ENCODE peak calls at places on chromosomes 11 and 22, in eight cellular contexts. O is GM04504; R is SK-N-SH; V is naive thymus-derived CD4-positive, alpha-beta T cell; M is fibroblast of pulmonary artery; S is NCI-H1105 treated with DMSO at 0.1 percent for 48 hours; F is posterior cingulate gyrus; D is left ventricle myocardium inferior. Q is an unnamed sample.

GRCh38 chr11:101456812-101457211 is 127.0 kb downstream of the TRPC6 start:
- DNase-seq in O (no peak), R (no peak), V (no peak), M (peak; percentile 33), S (peak; percentile 9), F (no peak), D (no peak), Q (no peak)

GRCh38 chr11:75520688-75521087 is 5.1 kb downstream of the GDPD5 start:
- DNase-seq in O (no peak), R (no peak), V (no peak), M (no peak), S (no peak), F (no peak), D (no peak), Q (no peak)

GRCh38 chr22:22882033-22882717 is 5.4 kb upstream of the IGLL5 start:
- DNase-seq in O (no peak), R (no peak), V (no peak), M (no peak), S (no peak), F (no peak), D (no peak), Q (no peak)

GRCh38 chr11:76793391-76793811 is 10.2 kb downstream of the TSKU start:
- DNase-seq in O (no peak), R (peak; percentile 27), V (no peak), M (no peak), S (no peak), F (no peak), D (no peak), Q (peak; percentile 88)

GRCh38 chr11:126543691-126544090 is 188.2 kb downstream of the ST3GAL4 start:
- DNase-seq in O (no peak), R (no peak), V (no peak), M (no peak), S (no peak), F (no peak), D (no peak), Q (no peak)

GRCh38 chr11:67349036-67349435 is 4.3 kb downstream of the POLD4 start:
- DNase-seq in O (no peak), R (no peak), V (no peak), M (no peak), S (no peak), F (no peak), D (no peak), Q (no peak)

GRCh38 chr11:60971520-60971919 is at the start of gene CD6:
- DNase-seq in O (no peak), R (no peak), V (peak; percentile 77), M (no peak), S (no peak), F (no peak), D (no peak), Q (no peak)

GRCh38 chr11:35136311-35136710 is 2.7 kb upstream of the CD44 start:
- DNase-seq in O (no peak), R (no peak), V (no peak), M (no peak), S (no peak), F (no peak), D (no peak), Q (no peak)

GRCh38 chr22:33000342-33001280 is 57.6 kb downstream of the SYN3 start:
- DNase-seq in O (no peak), R (peak; percentile 82), V (peak; percentile 21), M (peak; percentile 49), S (peak; percentile 5), F (peak; percentile 90), D (peak; percentile 58), Q (peak; percentile 80)

GRCh38 chr22:25745341-25746011 is 3.5 kb downstream of the MYO18B start:
- DNase-seq in O (peak; percentile 20), R (no peak), V (no peak), M (peak; percentile 72), S (no peak), F (no peak), D (no peak), Q (no peak)

GRCh38 chr11:19819148-19819547 is 106.5 kb downstream of the NAV2 start:
- DNase-seq in O (no peak), R (no peak), V (no peak), M (no peak), S (peak; percentile 35), F (no peak), D (no peak), Q (no peak)

GRCh38 chr22:27348634-27349033 is 452.9 kb downstream of the MN1 start:
- DNase-seq in O (peak; percentile 34), R (no peak), V (no peak), M (peak; percentile 53), S (no peak), F (no peak), D (no peak), Q (no peak)

GRCh38 chr11:82682003-82682751 is 51.5 kb downstream of the FAM181B start:
- DNase-seq in O (peak; percentile 47), R (peak; percentile 36), V (peak; percentile 51), M (peak; percentile 82), S (peak; percentile 17), F (no peak), D (no peak), Q (peak; percentile 47)

GRCh38 chr11:44602810-44603410 is 37.4 kb downstream of the CD82 start:
- DNase-seq in O (no peak), R (peak; percentile 65), V (no peak), M (no peak), S (no peak), F (no peak), D (no peak), Q (no peak)

GRCh38 chr22:46791201-46791731 is 28.8 kb downstream of the TBC1D22A start:
- DNase-seq in O (no peak), R (no peak), V (peak; percentile 80), M (peak; percentile 33), S (no peak), F (no peak), D (no peak), Q (no peak)

GRCh38 chr22:24429411-24430365 is 2.3 kb downstream of the ADORA2A start:
- DNase-seq in O (no peak), R (peak; percentile 68), V (peak; percentile 42), M (no peak), S (peak; percentile 20), F (peak; percentile 70), D (peak; percentile 70), Q (no peak)

GRCh38 chr11:65555693-65556231 is 2.4 kb downstream of the LTBP3 start:
- DNase-seq in O (peak; percentile 90), R (peak; percentile 64), V (no peak), M (peak; percentile 69), S (no peak), F (no peak), D (peak; percentile 64), Q (no peak)

GRCh38 chr11:46277313-46277622 is 194 bp upstream of the CREB3L1 start:
- DNase-seq in O (no peak), R (no peak), V (no peak), M (peak; percentile 70), S (peak; percentile 62), F (no peak), D (no peak), Q (no peak)

GRCh38 chr11:5304046-5304445 is 2.3 kb upstream of the OR51B4 start:
- DNase-seq in O (no peak), R (no peak), V (no peak), M (no peak), S (no peak), F (no peak), D (no peak), Q (no peak)

GRCh38 chr11:2092956-2093412 is 46.2 kb downstream of the IGF2 start:
- DNase-seq in O (no peak), R (peak; percentile 55), V (peak; percentile 78), M (peak; percentile 36), S (peak; percentile 96), F (peak; percentile 61), D (peak; percentile 86), Q (no peak)

GRCh38 chr22:41688365-41689211 is at the start of gene SNU13:
- DNase-seq in O (peak; percentile 85), R (peak; percentile 84), V (peak; percentile 92), M (peak; percentile 93), S (peak; percentile 93), F (peak; percentile 98), D (peak; percentile 92), Q (peak; percentile 95)

GRCh38 chr11:133907841-133908241 is 48.9 kb downstream of the IGSF9B start:
- DNase-seq in O (no peak), R (no peak), V (no peak), M (no peak), S (no peak), F (peak; percentile 73), D (no peak), Q (no peak)

GRCh38 chr11:1336836-1337646 is 27.6 kb upstream of the TOLLIP start:
- DNase-seq in O (no peak), R (peak; percentile 80), V (peak; percentile 61), M (no peak), S (no peak), F (no peak), D (peak; percentile 43), Q (peak; percentile 71)

GRCh38 chr11:61826930-61827572 is 1.0 kb upstream of the FADS2 start:
- DNase-seq in O (no peak), R (peak; percentile 53), V (no peak), M (no peak), S (peak; percentile 63), F (no peak), D (no peak), Q (peak; percentile 58)

GRCh38 chr11:35618497-35619029 is 303 bp downstream of the FJX1 start:
- DNase-seq in O (no peak), R (peak; percentile 78), V (peak; percentile 18), M (peak; percentile 46), S (peak; percentile 14), F (peak; percentile 81), D (peak; percentile 16), Q (peak; percentile 73)

GRCh38 chr22:48492371-48493320 is 1335.0 kb downstream of the BRD1 start:
- DNase-seq in O (peak; percentile 62), R (peak; percentile 84), V (no peak), M (peak; percentile 76), S (peak; percentile 82), F (peak; percentile 92), D (peak; percentile 31), Q (peak; percentile 70)

GRCh38 chr22:42596376-42596775 is 18.3 kb downstream of the POLDIP3 start:
- DNase-seq in O (no peak), R (no peak), V (no peak), M (peak; percentile 36), S (no peak), F (no peak), D (peak; percentile 51), Q (no peak)

GRCh38 chr22:21603973-21604372 is 25.8 kb downstream of the YDJC start:
- DNase-seq in O (no peak), R (no peak), V (no peak), M (no peak), S (no peak), F (peak; percentile 14), D (no peak), Q (no peak)

GRCh38 chr11:113202431-113202830 is 112.0 kb upstream of the TTC12 start:
- DNase-seq in O (no peak), R (no peak), V (no peak), M (peak; percentile 13), S (no peak), F (no peak), D (no peak), Q (no peak)

GRCh38 chr11:26095340-26095739 is 236.6 kb upstream of the ANO3 start:
- DNase-seq in O (no peak), R (no peak), V (no peak), M (no peak), S (no peak), F (no peak), D (no peak), Q (no peak)

GRCh38 chr22:27624705-27625104 is 176.9 kb downstream of the MN1 start:
- DNase-seq in O (no peak), R (no peak), V (no peak), M (no peak), S (no peak), F (no peak), D (no peak), Q (no peak)

GRCh38 chr11:75706260-75706729 is 11.3 kb upstream of the MOGAT2 start:
- DNase-seq in O (peak; percentile 30), R (peak; percentile 85), V (peak; percentile 65), M (peak; percentile 84), S (peak; percentile 84), F (peak; percentile 89), D (peak; percentile 68), Q (peak; percentile 90)

GRCh38 chr11:7665473-7666291 is 7.6 kb downstream of the CYB5R2 start:
- DNase-seq in O (peak; percentile 42), R (peak; percentile 90), V (peak; percentile 69), M (peak; percentile 73), S (peak; percentile 76), F (peak; percentile 89), D (peak; percentile 68), Q (peak; percentile 82)

GRCh38 chr11:27697679-27698275 is 2.5 kb downstream of the BDNF start:
- DNase-seq in O (no peak), R (no peak), V (no peak), M (peak; percentile 49), S (no peak), F (no peak), D (no peak), Q (no peak)